ENCODE peak calls at places on chromosomes 12 and 14, in four cellular contexts. One of them, this sample, is unnamed. For H3K4me1, the result is how much of the 10 kb centered on the place peaks cover.

GRCh38 chr14:102280376-102280962 is 24.5 kb downstream of the MOK start:
- DNase-seq in heart left ventricle: no peak
- DNase-seq in A549: peak
- DNase-seq in stomach: no peak
- DNase-seq in this sample: peak

GRCh38 chr14:20612403-20612802 is 21.2 kb upstream of the RNASE12 start:
- DNase-seq in heart left ventricle: no peak
- DNase-seq in A549: no peak
- DNase-seq in stomach: no peak
- DNase-seq in this sample: no peak

GRCh38 chr12:20423557-20423956 is 55.2 kb downstream of the PDE3A start:
- DNase-seq in heart left ventricle: no peak
- DNase-seq in A549: no peak
- DNase-seq in stomach: no peak
- DNase-seq in this sample: no peak

GRCh38 chr12:93901739-93902138 is 224.6 kb downstream of the CRADD start:
- DNase-seq in heart left ventricle: no peak
- DNase-seq in A549: no peak
- DNase-seq in stomach: no peak
- DNase-seq in this sample: no peak

GRCh38 chr12:79690156-79690605 is 583 bp downstream of the PAWR start:
- DNase-seq in heart left ventricle: peak
- DNase-seq in A549: no peak
- DNase-seq in stomach: peak
- DNase-seq in this sample: no peak

GRCh38 chr12:32437095-32437515 is 37.7 kb downstream of the FGD4 start:
- DNase-seq in heart left ventricle: no peak
- DNase-seq in A549: peak
- DNase-seq in stomach: no peak
- DNase-seq in this sample: peak

GRCh38 chr14:89507521-89507920 is 90.5 kb upstream of the FOXN3 start:
- DNase-seq in heart left ventricle: no peak
- DNase-seq in A549: no peak
- DNase-seq in stomach: no peak
- DNase-seq in this sample: peak

GRCh38 chr14:99075771-99076370 is 196.1 kb downstream of the BCL11B start:
- DNase-seq in heart left ventricle: no peak
- DNase-seq in A549: no peak
- DNase-seq in stomach: no peak
- DNase-seq in this sample: peak

GRCh38 chr14:68785817-68786490 is 6.9 kb downstream of the ZFP36L1 start:
- DNase-seq in heart left ventricle: no peak
- DNase-seq in A549: peak
- DNase-seq in stomach: peak
- DNase-seq in this sample: peak

GRCh38 chr14:30214014-30214413 is 286.4 kb upstream of the PRKD1 start:
- DNase-seq in heart left ventricle: no peak
- DNase-seq in A549: no peak
- DNase-seq in stomach: no peak
- DNase-seq in this sample: peak

GRCh38 chr14:90624228-90624627 is 192.0 kb downstream of the TTC7B start:
- DNase-seq in heart left ventricle: no peak
- DNase-seq in A549: no peak
- DNase-seq in stomach: no peak
- DNase-seq in this sample: peak

GRCh38 chr14:96962337-96962736 is 165.2 kb downstream of the VRK1 start:
- DNase-seq in heart left ventricle: no peak
- DNase-seq in A549: no peak
- DNase-seq in stomach: no peak
- DNase-seq in this sample: no peak

GRCh38 chr12:45655186-45655585 is 74.3 kb upstream of the ARID2 start:
- DNase-seq in heart left ventricle: no peak
- DNase-seq in A549: no peak
- DNase-seq in stomach: no peak
- DNase-seq in this sample: peak

DNA sequence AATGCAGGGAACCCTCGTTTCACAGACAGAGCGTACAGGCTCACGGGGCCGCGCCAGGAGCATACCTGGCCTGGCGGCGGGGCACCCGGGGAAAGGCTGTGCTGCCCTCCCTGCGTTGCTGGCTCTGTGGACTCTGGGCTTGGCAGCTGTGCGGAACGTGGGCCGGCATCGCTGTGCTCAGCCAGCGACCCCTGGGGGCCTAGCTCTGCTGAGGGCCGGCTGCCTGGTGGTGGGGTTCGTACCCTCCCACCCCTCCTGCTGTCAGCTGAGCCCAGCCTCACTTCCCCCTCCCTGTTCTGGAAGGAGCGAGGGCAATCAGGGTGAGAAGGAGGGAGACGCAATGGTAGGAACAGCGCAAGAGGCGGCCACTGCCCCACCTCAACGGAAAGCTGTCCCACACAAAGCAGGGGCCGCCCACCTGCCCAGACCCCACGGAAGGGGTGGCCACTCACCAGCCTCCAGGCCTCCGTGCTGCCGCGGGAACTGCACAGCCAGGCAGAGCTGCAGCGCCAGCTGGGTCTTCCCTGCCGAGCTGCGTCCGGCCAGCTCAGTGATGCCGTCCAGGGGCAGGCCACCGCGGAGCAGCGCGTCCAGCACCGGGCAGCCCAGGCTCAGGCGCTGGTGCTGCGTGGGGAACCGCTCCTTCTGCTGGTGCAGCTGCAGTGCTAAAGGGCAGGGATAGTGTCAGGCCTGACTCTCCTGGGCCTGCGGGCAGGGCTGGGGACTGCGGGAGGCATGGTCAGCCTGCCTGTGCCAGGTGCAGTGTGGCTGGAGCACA is 8.5 kb downstream of the XRCC3 start:
- DNase-seq in heart left ventricle: no peak
- DNase-seq in A549: no peak
- DNase-seq in stomach: no peak
- DNase-seq in this sample: no peak
- H3K27ac ChIP-seq in heart left ventricle: peak
- H3K27ac ChIP-seq in A549: no peak
- H3K27ac ChIP-seq in stomach: no peak
- H3K27ac ChIP-seq in this sample: no peak

GRCh38 chr12:50926415-50926814 is 25.9 kb upstream of the HIGD1C start:
- DNase-seq in heart left ventricle: no peak
- DNase-seq in A549: no peak
- DNase-seq in stomach: no peak
- DNase-seq in this sample: no peak

GRCh38 chr12:50925342-50925651 is 27.0 kb upstream of the HIGD1C start:
- DNase-seq in heart left ventricle: no peak
- DNase-seq in A549: no peak
- DNase-seq in stomach: no peak
- DNase-seq in this sample: no peak

GRCh38 chr12:50927356-50927755 is 25.0 kb upstream of the HIGD1C start:
- DNase-seq in heart left ventricle: no peak
- DNase-seq in A549: no peak
- DNase-seq in stomach: no peak
- DNase-seq in this sample: no peak

GRCh38 chr12:50924439-50925341 is 27.7 kb upstream of the HIGD1C start:
- DNase-seq in heart left ventricle: peak
- DNase-seq in A549: no peak
- DNase-seq in stomach: peak
- DNase-seq in this sample: peak

DNA sequence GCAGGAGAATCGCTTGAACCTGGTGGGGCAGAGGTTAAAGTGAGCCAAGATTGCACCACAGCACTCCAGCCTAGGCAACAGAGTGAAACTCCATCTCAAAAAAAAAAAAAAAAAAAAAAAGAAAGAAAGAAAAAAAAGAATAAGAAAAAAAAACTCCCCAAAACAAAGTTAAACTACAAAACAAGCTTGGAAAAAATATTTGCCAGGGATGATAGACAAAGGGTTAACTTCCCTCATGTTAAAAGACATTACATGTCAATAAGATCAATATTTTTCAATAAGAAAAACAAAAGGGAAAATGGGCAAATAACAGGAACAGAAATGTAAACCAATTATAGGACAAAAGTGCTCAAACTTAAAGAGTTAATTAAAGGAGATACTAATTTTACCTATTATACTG is 26.4 kb upstream of the HIGD1C start:
- DNase-seq in heart left ventricle: no peak
- DNase-seq in A549: no peak
- DNase-seq in stomach: no peak
- DNase-seq in this sample: no peak
- H3K4me1 ChIP-seq in heart left ventricle: half or more
- H3K4me1 ChIP-seq in A549: under half
- H3K4me1 ChIP-seq in stomach: half or more
- H3K4me1 ChIP-seq in this sample: under half

GRCh38 chr12:120563495-120563894 is 17.7 kb downstream of the POP5 start:
- DNase-seq in heart left ventricle: no peak
- DNase-seq in A549: no peak
- DNase-seq in stomach: no peak
- DNase-seq in this sample: no peak
- H3K27ac ChIP-seq in heart left ventricle: peak
- H3K27ac ChIP-seq in A549: no peak
- H3K27ac ChIP-seq in stomach: no peak
- H3K27ac ChIP-seq in this sample: no peak

GRCh38 chr12:132520421-132521199 is 30.7 kb downstream of the FBRSL1 start:
- DNase-seq in heart left ventricle: no peak
- DNase-seq in A549: no peak
- DNase-seq in stomach: no peak
- DNase-seq in this sample: no peak

GRCh38 chr12:132523576-132524331 is 33.8 kb downstream of the FBRSL1 start:
- DNase-seq in heart left ventricle: peak
- DNase-seq in A549: peak
- DNase-seq in stomach: peak
- DNase-seq in this sample: no peak

GRCh38 chr12:132522586-132523380 is 32.8 kb downstream of the FBRSL1 start:
- DNase-seq in heart left ventricle: no peak
- DNase-seq in A549: no peak
- DNase-seq in stomach: no peak
- DNase-seq in this sample: no peak

GRCh38 chr12:132521726-132522292 is 31.9 kb downstream of the FBRSL1 start:
- DNase-seq in heart left ventricle: no peak
- DNase-seq in A549: no peak
- DNase-seq in stomach: no peak
- DNase-seq in this sample: no peak

DNA sequence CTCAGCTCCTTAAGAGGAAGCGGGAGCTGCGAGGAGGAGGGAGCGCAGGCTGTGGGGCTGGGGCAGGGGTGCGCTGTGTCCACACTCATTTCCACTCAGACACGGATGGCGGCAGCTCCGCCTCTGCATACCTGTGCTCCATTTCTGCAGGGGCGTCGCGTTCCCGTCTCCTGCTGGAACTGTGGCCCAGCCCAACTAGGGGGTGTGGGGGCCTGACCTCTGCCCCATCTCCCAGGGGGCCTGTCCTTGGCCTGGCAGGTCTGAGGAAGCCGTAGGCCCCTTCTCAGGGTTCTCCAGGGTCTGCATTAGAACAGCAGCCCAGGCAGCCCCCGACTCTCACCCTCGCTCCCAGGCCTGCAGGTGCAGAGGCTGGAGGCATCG is 31.2 kb downstream of the FBRSL1 start:
- DNase-seq in heart left ventricle: no peak
- DNase-seq in A549: no peak
- DNase-seq in stomach: no peak
- DNase-seq in this sample: no peak
- H3K4me1 ChIP-seq in heart left ventricle: half or more
- H3K4me1 ChIP-seq in A549: half or more
- H3K4me1 ChIP-seq in stomach: half or more
- H3K4me1 ChIP-seq in this sample: under half

DNA sequence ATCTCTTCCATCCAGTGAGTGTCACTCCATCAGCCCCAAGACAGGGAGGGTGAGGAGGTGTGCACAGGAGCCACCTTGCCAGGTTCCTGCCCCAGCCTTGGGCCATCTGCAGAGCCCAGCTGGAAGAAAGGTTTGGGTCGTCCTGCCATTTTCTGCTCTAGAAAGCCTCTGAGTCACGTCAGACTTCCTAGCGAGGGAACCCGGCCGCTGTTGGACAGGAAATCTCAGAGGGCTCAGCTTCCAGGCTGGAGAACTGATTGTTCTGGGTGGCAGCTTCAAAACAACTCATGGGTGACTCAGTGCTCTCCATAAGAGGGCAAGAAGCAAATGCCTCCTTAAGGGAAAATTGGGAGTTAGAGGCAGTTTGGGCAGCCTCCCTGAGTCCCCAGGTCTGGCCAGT is 16.6 kb downstream of the HIP1R start:
- DNase-seq in heart left ventricle: no peak
- DNase-seq in A549: no peak
- DNase-seq in stomach: no peak
- DNase-seq in this sample: peak
- H3K27ac ChIP-seq in heart left ventricle: peak
- H3K27ac ChIP-seq in A549: no peak
- H3K27ac ChIP-seq in stomach: peak
- H3K27ac ChIP-seq in this sample: no peak

GRCh38 chr12:5796171-5797091 is 148.6 kb downstream of the ANO2 start:
- DNase-seq in heart left ventricle: peak
- DNase-seq in A549: peak
- DNase-seq in stomach: peak
- DNase-seq in this sample: no peak
- H3K4me1 ChIP-seq in heart left ventricle: under half
- H3K4me1 ChIP-seq in A549: under half
- H3K4me1 ChIP-seq in stomach: under half
- H3K4me1 ChIP-seq in this sample: under half

DNA sequence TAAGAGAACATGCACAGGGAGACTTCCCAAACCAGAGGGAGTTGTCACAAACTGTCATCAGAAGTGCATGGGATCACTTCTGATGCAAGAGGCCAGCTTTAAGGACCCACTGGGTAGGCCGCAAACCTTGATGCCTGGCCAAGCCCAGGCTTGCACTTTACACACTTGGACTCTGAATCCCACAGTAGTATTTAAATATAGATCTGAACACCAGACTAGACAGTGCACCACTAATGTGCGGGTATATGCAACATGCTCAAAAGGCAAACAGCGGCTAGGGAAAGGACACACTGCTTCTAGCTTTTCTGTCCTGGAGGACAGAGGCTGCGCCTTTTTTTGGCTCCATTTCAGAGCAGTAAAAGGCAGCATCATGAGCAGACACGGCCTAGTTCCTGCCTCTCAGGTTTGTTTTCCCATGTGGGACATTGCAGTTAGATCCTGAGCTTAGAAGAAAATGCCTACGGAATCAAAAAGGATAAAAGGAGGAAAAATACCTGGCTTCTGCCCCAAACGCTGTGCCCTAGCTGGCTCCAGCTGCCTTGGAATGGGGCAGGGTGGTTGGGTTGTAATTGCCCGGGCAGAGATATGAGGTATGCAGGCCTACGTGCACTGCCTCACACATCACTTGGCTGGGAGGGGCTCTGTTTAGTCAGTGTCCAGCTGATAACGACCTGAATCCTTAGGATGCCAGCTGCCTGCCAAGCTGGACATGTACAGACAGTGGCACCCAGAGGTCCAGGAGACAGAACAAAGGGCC is 84.5 kb upstream of the EGLN3 start:
- DNase-seq in heart left ventricle: peak
- DNase-seq in A549: no peak
- DNase-seq in stomach: peak
- DNase-seq in this sample: peak
- H3K27ac ChIP-seq in heart left ventricle: peak
- H3K27ac ChIP-seq in A549: peak
- H3K27ac ChIP-seq in stomach: peak
- H3K27ac ChIP-seq in this sample: no peak

DNA sequence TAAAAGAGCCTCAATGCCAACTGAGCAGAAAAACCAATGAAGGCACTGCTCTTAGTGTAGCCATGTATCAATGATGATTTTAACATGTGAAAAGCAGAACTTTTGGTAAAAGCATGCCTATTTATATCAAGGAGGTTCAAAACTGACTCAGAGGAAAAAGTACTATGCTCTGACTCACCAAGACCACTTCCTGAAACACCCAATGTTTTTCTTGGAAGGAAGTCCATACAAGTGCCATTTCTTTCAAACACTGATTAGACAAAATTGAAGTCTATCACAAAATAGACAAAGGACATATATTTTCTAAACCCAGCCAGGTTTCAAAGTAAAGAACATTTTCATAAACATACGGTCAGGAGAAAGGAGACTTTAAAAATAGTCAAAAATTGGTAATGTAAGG is 88.6 kb downstream of the EPS8 start:
- DNase-seq in heart left ventricle: no peak
- DNase-seq in A549: no peak
- DNase-seq in stomach: no peak
- DNase-seq in this sample: peak
- H3K4me1 ChIP-seq in heart left ventricle: under half
- H3K4me1 ChIP-seq in A549: half or more
- H3K4me1 ChIP-seq in stomach: under half
- H3K4me1 ChIP-seq in this sample: under half